ENCODE peak calls at places on chromosomes 5 and 9, in seven cellular contexts. O is fibroblast of the aortic adventitia, Z is psoas muscle, N is heart left ventricle, E is AG08395, I is AG04449, C is AG09309. L is an unnamed sample.

GRCh38 chr5:157506066-157506590 is 46.1 kb downstream of the NIPAL4 start:
- DNase-seq in O (no peak), Z (no peak), N (no peak), E (no peak), I (no peak), C (no peak), L (no peak)

GRCh38 chr5:83721878-83722779 is 1.5 kb upstream of the HAPLN1 start:
- DNase-seq in O (peak; percentile 68), Z (no peak), N (peak; percentile 62), E (peak; percentile 67), I (peak; percentile 24), C (peak; percentile 10), L (peak; percentile 46)

GRCh38 chr5:111432828-111433536 is 79.4 kb downstream of the STARD4 start:
- DNase-seq in O (peak; percentile 7), Z (no peak), N (no peak), E (no peak), I (no peak), C (peak; percentile 8), L (no peak)

GRCh38 chr9:20701058-20701457 is 17.0 kb downstream of the FOCAD start:
- DNase-seq in O (peak; percentile 32), Z (no peak), N (no peak), E (no peak), I (no peak), C (no peak), L (no peak)

GRCh38 chr9:89309608-89310485 is 1.1 kb upstream of the CKS2 start:
- DNase-seq in O (peak; percentile 44), Z (no peak), N (no peak), E (no peak), I (no peak), C (no peak), L (no peak)

GRCh38 chr9:134585746-134586706 is 55.6 kb upstream of the COL5A1 start:
- DNase-seq in O (peak; percentile 51), Z (no peak), N (no peak), E (peak; percentile 95), I (no peak), C (no peak), L (no peak)

GRCh38 chr9:83007521-83008300 is 55.2 kb downstream of the RASEF start:
- DNase-seq in O (peak; percentile 17), Z (no peak), N (no peak), E (no peak), I (no peak), C (no peak), L (no peak)

GRCh38 chr9:97176206-97176605 is 131.3 kb upstream of the CCDC180 start:
- DNase-seq in O (no peak), Z (peak; percentile 19), N (no peak), E (no peak), I (no peak), C (no peak), L (no peak)

GRCh38 chr5:135238622-135239460 is 160.2 kb downstream of the MACROH2A1 start:
- DNase-seq in O (no peak), Z (no peak), N (peak; percentile 12), E (no peak), I (no peak), C (no peak), L (no peak)

GRCh38 chr5:42842860-42843641 is 31.4 kb upstream of the SELENOP start:
- DNase-seq in O (peak; percentile 44), Z (no peak), N (no peak), E (no peak), I (no peak), C (peak; percentile 8), L (no peak)

GRCh38 chr5:124661317-124662141 is 84.9 kb downstream of the ZNF608 start:
- DNase-seq in O (peak; percentile 80), Z (no peak), N (no peak), E (peak; percentile 56), I (peak; percentile 68), C (no peak), L (no peak)

GRCh38 chr5:77358566-77359205 is 133.4 kb downstream of the WDR41 start:
- DNase-seq in O (peak; percentile 33), Z (no peak), N (no peak), E (peak; percentile 62), I (peak; percentile 38), C (peak; percentile 55), L (peak; percentile 59)

GRCh38 chr5:26749829-26750228 is 288.6 kb downstream of the CDH9 start:
- DNase-seq in O (no peak), Z (no peak), N (no peak), E (no peak), I (no peak), C (no peak), L (no peak)

GRCh38 chr5:59272744-59273427 is 620.6 kb downstream of the PDE4D start:
- DNase-seq in O (no peak), Z (no peak), N (no peak), E (no peak), I (no peak), C (no peak), L (no peak)

GRCh38 chr5:150139334-150139733 is 16.3 kb downstream of the PDGFRB start:
- DNase-seq in O (peak; percentile 75), Z (no peak), N (no peak), E (peak; percentile 52), I (no peak), C (no peak), L (no peak)

GRCh38 chr5:53560028-53560427 is 411 bp upstream of the NDUFS4 start:
- DNase-seq in O (no peak), Z (no peak), N (no peak), E (peak; percentile 4), I (no peak), C (no peak), L (no peak)

GRCh38 chr5:143056331-143056689 is 286.1 kb downstream of the ARHGAP26 start:
- DNase-seq in O (no peak), Z (no peak), N (no peak), E (no peak), I (no peak), C (no peak), L (no peak)

GRCh38 chr9:94867281-94867841 is 140.9 kb downstream of the AOPEP start:
- DNase-seq in O (peak; percentile 89), Z (peak; percentile 70), N (peak; percentile 73), E (peak; percentile 63), I (peak; percentile 76), C (peak; percentile 71), L (no peak)

GRCh38 chr5:14870347-14871083 is 1.1 kb downstream of the ANKH start:
- DNase-seq in O (peak; percentile 16), Z (peak; percentile 55), N (peak; percentile 41), E (no peak), I (no peak), C (no peak), L (no peak)

GRCh38 chr5:158876263-158876942 is 223.3 kb downstream of the EBF1 start:
- DNase-seq in O (peak; percentile 39), Z (no peak), N (no peak), E (no peak), I (no peak), C (no peak), L (no peak)

GRCh38 chr5:39175273-39175955 is 43.9 kb downstream of the FYB1 start:
- DNase-seq in O (no peak), Z (no peak), N (no peak), E (no peak), I (no peak), C (no peak), L (no peak)